ENCODE peak calls at places on chromosomes 4 and X, in six cellular contexts. W is RWPE1, X is NCI-H2171, T is left lung, A is head of caudate nucleus, L is NCI-H2081. M is an unnamed sample.

GRCh38 chr4:138616775-138617174 is 374.6 kb upstream of the SLC7A11 start:
- DNase-seq in W (no peak), A (no peak), L (no peak), T (no peak), X (no peak), M (no peak)

GRCh38 chr4:3285558-3286334 is 7.1 kb upstream of the RGS12 start:
- DNase-seq in T (no peak), A (peak; percentile 34), L (no peak), X (no peak), W (peak; percentile 4), M (no peak)

GRCh38 chr4:101693842-101694398 is 96.6 kb upstream of the BANK1 start:
- DNase-seq in W (peak; percentile 57), X (peak; percentile 37), T (no peak), L (peak; percentile 29), A (no peak), M (no peak)

GRCh38 chr4:96164814-96165351 is 325.0 kb downstream of the PDHA2 start:
- DNase-seq in L (no peak), W (peak; percentile 1), T (no peak), A (no peak), X (no peak), M (no peak)

GRCh38 chr4:14177987-14178386 is 550.5 kb upstream of the BOD1L1 start:
- DNase-seq in A (no peak), T (no peak), L (no peak), W (no peak), X (no peak), M (no peak)

GRCh38 chr4:4794421-4794820 is 65.0 kb upstream of the MSX1 start:
- DNase-seq in L (no peak), X (no peak), T (no peak), A (no peak), W (no peak), M (no peak)

GRCh38 chr4:42151568-42152506 is 618 bp downstream of the BEND4 start:
- DNase-seq in T (peak; percentile 79), W (no peak), A (peak; percentile 36), X (peak; percentile 48), L (peak; percentile 78), M (no peak)

GRCh38 chr4:41413670-41414069 is 124.3 kb upstream of the LIMCH1 start:
- DNase-seq in X (no peak), W (no peak), T (no peak), L (no peak), A (no peak), M (no peak)

GRCh38 chr4:38406243-38406642 is 257.8 kb upstream of the KLF3 start:
- DNase-seq in W (no peak), T (no peak), A (no peak), X (no peak), L (no peak), M (no peak)

GRCh38 chr4:80045831-80046230 is 27.2 kb downstream of the ANTXR2 start:
- DNase-seq in L (no peak), W (no peak), T (no peak), X (no peak), A (no peak), M (no peak)

GRCh38 chrX:130213376-130213775 is 41.6 kb downstream of the RAB33A start:
- DNase-seq in T (no peak), W (no peak), X (no peak), L (no peak), A (no peak), M (no peak)

GRCh38 chrX:98548550-98548949 is 1664.8 kb downstream of the RPA4 start:
- DNase-seq in X (no peak), T (no peak), L (no peak), W (no peak), A (no peak), M (no peak)

GRCh38 chr4:103207673-103208072 is 9.5 kb upstream of the CENPE start:
- DNase-seq in X (no peak), T (no peak), W (no peak), L (no peak), A (no peak), M (no peak)

GRCh38 chrX:110462957-110463356 is 104.3 kb downstream of the RTL9 start:
- DNase-seq in L (peak; percentile 7), W (peak; percentile 7), A (no peak), X (no peak), T (no peak), M (no peak)

GRCh38 chr4:38075370-38076152 is 115.4 kb downstream of the PTTG2 start:
- DNase-seq in W (peak; percentile 25), X (no peak), T (no peak), A (no peak), L (no peak), M (no peak)

GRCh38 chrX:153708415-153708814 is 15.8 kb downstream of the BCAP31 start:
- DNase-seq in L (peak; percentile 22), T (no peak), X (no peak), A (peak; percentile 73), W (peak; percentile 68), M (peak; percentile 24)

GRCh38 chrX:42821803-42822443 is 44.0 kb upstream of the PPP1R2C start:
- DNase-seq in A (no peak), L (no peak), T (no peak), W (no peak), X (no peak), M (no peak)

GRCh38 chrX:44903107-44903506 is 30.1 kb downstream of the KDM6A start:
- DNase-seq in A (no peak), W (peak; percentile 21), X (no peak), T (no peak), L (no peak), M (no peak)

GRCh38 chr4:166432842-166433241 is 559.8 kb downstream of the TLL1 start:
- DNase-seq in X (no peak), T (no peak), L (no peak), W (no peak), A (no peak), M (no peak)

GRCh38 chrX:44432641-44433040 is 89.2 kb upstream of the EFHC2 start:
- DNase-seq in W (no peak), A (no peak), T (no peak), L (no peak), X (no peak), M (no peak)

GRCh38 chr4:150315691-150316090 is 237.4 kb downstream of the DCLK2 start:
- DNase-seq in W (no peak), T (no peak), X (peak; percentile 49), L (no peak), A (no peak), M (no peak)

GRCh38 chrX:39681885-39682284 is 415.9 kb downstream of the BCOR start:
- DNase-seq in T (no peak), W (no peak), X (no peak), A (no peak), L (no peak), M (no peak)

GRCh38 chrX:121958886-121959285 is 911.5 kb downstream of the GLUD2 start:
- DNase-seq in W (peak; percentile 0), L (no peak), A (no peak), T (no peak), X (no peak), M (no peak)

GRCh38 chr4:183455431-183456145 is 11.2 kb downstream of the CDKN2AIP start:
- DNase-seq in W (no peak), A (no peak), L (no peak), X (no peak), T (no peak), M (no peak)

GRCh38 chrX:19005909-19006308 is 22.0 kb upstream of the PHKA2 start:
- DNase-seq in W (no peak), A (no peak), X (no peak), T (no peak), L (no peak), M (no peak)

GRCh38 chr4:107824367-107825071 is at the start of gene SGMS2:
- DNase-seq in W (peak; percentile 91), L (peak; percentile 24), T (peak; percentile 96), X (no peak), A (peak; percentile 74), M (peak; percentile 57)

GRCh38 chr4:125132281-125132680 is 182.5 kb upstream of the FAT4 start:
- DNase-seq in X (no peak), W (no peak), A (no peak), L (no peak), T (no peak), M (no peak)

GRCh38 chr4:22385615-22386014 is 130.3 kb downstream of the ADGRA3 start:
- DNase-seq in T (no peak), L (no peak), W (peak; percentile 87), X (no peak), A (no peak), M (no peak)

GRCh38 chr4:55838356-55838755 is 15.1 kb upstream of the EXOC1 start:
- DNase-seq in W (no peak), A (no peak), T (no peak), L (no peak), X (no peak), M (no peak)

GRCh38 chr4:139050436-139050835 is 34.9 kb downstream of the NOCT start:
- DNase-seq in X (no peak), W (no peak), T (no peak), A (no peak), L (no peak), M (no peak)

GRCh38 chr4:91207535-91207934 is 1080.3 kb downstream of the CCSER1 start:
- DNase-seq in X (no peak), W (no peak), L (no peak), T (no peak), A (no peak), M (no peak)

GRCh38 chr4:74217365-74217764 is 59.4 kb downstream of the MTHFD2L start:
- DNase-seq in X (no peak), A (no peak), T (no peak), L (no peak), W (no peak), M (no peak)

GRCh38 chr4:185817403-185817818 is 5.4 kb upstream of the SORBS2 start:
- DNase-seq in L (peak; percentile 27), T (peak; percentile 71), W (no peak), A (no peak), X (no peak), M (no peak)

GRCh38 chrX:112513154-112513553 is 166.6 kb downstream of the LHFPL1 start:
- DNase-seq in T (no peak), X (no peak), L (no peak), W (no peak), A (no peak), M (no peak)

GRCh38 chr4:184713887-184714286 is 20.0 kb downstream of the CENPU start:
- DNase-seq in X (no peak), W (no peak), A (no peak), T (no peak), L (no peak), M (no peak)

GRCh38 chr4:2712261-2712842 is 43.8 kb downstream of the TNIP2 start:
- DNase-seq in L (no peak), X (no peak), T (no peak), W (no peak), A (no peak), M (no peak)

GRCh38 chr4:28073860-28074555 is 1213.4 kb downstream of the STIM2 start:
- DNase-seq in T (no peak), L (no peak), W (no peak), X (no peak), A (no peak), M (no peak)